ENCODE peak calls at places on chromosome 5, in seven cellular contexts. O is amniotic stem cell; X is RKO; G is activated naive CD4-positive, alpha-beta T cell; H is CD4-positive, CD25-positive, alpha-beta regulatory T cell; S is tibial artery; N is AG09309. V is an unnamed sample.

GRCh38 chr5:501833-502184 is 22.4 kb downstream of the SLC9A3 start:
- DNase-seq in O (no peak), X (no peak), G (no peak), H (no peak), S (no peak), N (no peak), V (no peak)

GRCh38 chr5:136374003-136374402 is 8.7 kb upstream of the TRPC7 start:
- DNase-seq in O (no peak), X (peak), G (no peak), H (no peak), S (no peak), N (no peak), V (no peak)

GRCh38 chr5:142324871-142325676 is at the start of gene SPRY4:
- DNase-seq in O (peak), X (peak), G (peak), H (peak), S (peak), N (peak), V (peak)

GRCh38 chr5:153551537-153552079 is 61.1 kb downstream of the GRIA1 start:
- DNase-seq in O (peak), X (peak), G (no peak), H (no peak), S (no peak), N (peak), V (no peak)

GRCh38 chr5:317086-317811 is 4.3 kb upstream of the AHRR start:
- DNase-seq in O (no peak), X (peak), G (no peak), H (peak), S (no peak), N (peak), V (no peak)

GRCh38 chr5:174751154-174751990 is 27.0 kb downstream of the MSX2 start:
- DNase-seq in O (no peak), X (peak), G (no peak), H (no peak), S (no peak), N (no peak), V (no peak)

GRCh38 chr5:45385321-45386058 is 310.7 kb downstream of the HCN1 start:
- DNase-seq in O (no peak), X (peak), G (no peak), H (no peak), S (peak), N (no peak), V (no peak)

GRCh38 chr5:72110401-72111013 is 3.2 kb downstream of the MAP1B start:
- DNase-seq in O (no peak), X (no peak), G (no peak), H (no peak), S (peak), N (no peak), V (no peak)

GRCh38 chr5:97839338-97840081 is 656.5 kb upstream of the RIOK2 start:
- DNase-seq in O (no peak), X (no peak), G (no peak), H (no peak), S (no peak), N (peak), V (no peak)

GRCh38 chr5:400282-401215 is 42.4 kb upstream of the EXOC3 start:
- DNase-seq in O (peak), X (no peak), G (no peak), H (no peak), S (no peak), N (peak), V (no peak)